ENCODE peak calls at places on chromosomes 1 and 21, in four cellular contexts. One of them, this sample, is unnamed.
A peak's percentile ranks its signal among the peaks of the same experiment; 100 is the strongest.

GRCh38 chr1:110737206-110737605 is 62.5 kb upstream of the KCNA3 start:
- DNase-seq in fibroblast of lung: no peak
- DNase-seq in cardiac fibroblast: no peak
- DNase-seq in fibroblast of mammary gland: no peak
- DNase-seq in this sample: no peak

GRCh38 chr1:71147637-71148360 is 67.0 kb upstream of the ZRANB2 start:
- DNase-seq in cardiac fibroblast: no peak
- DNase-seq in fibroblast of lung: no peak
- DNase-seq in fibroblast of mammary gland: peak; percentile 2
- DNase-seq in this sample: no peak

GRCh38 chr21:33230518-33231324 is 983 bp downstream of the IFNAR2 start:
- DNase-seq in fibroblast of mammary gland: peak; percentile 54
- DNase-seq in fibroblast of lung: peak; percentile 71
- DNase-seq in cardiac fibroblast: peak; percentile 59
- DNase-seq in this sample: peak; percentile 23

GRCh38 chr1:214552174-214552608 is 789 bp upstream of the PTPN14 start:
- DNase-seq in fibroblast of lung: peak; percentile 82
- DNase-seq in cardiac fibroblast: peak; percentile 88
- DNase-seq in fibroblast of mammary gland: peak; percentile 66
- DNase-seq in this sample: no peak

GRCh38 chr21:45505416-45506021 is 36.7 kb downstream of the SLC19A1 start:
- DNase-seq in fibroblast of lung: no peak
- DNase-seq in fibroblast of mammary gland: no peak
- DNase-seq in cardiac fibroblast: no peak
- DNase-seq in this sample: no peak

GRCh38 chr1:61004269-61005003 is 77.9 kb upstream of the NFIA start:
- DNase-seq in fibroblast of mammary gland: no peak
- DNase-seq in cardiac fibroblast: peak; percentile 39
- DNase-seq in fibroblast of lung: no peak
- DNase-seq in this sample: no peak

GRCh38 chr1:82177190-82177589 is 376.5 kb downstream of the ADGRL2 start:
- DNase-seq in cardiac fibroblast: peak; percentile 50
- DNase-seq in fibroblast of mammary gland: peak; percentile 57
- DNase-seq in fibroblast of lung: peak; percentile 55
- DNase-seq in this sample: no peak

GRCh38 chr1:22351757-22352080 is 99.9 kb upstream of the ZBTB40 start:
- DNase-seq in fibroblast of lung: no peak
- DNase-seq in cardiac fibroblast: no peak
- DNase-seq in fibroblast of mammary gland: no peak
- DNase-seq in this sample: no peak

GRCh38 chr21:44926364-44927101 is 5.8 kb upstream of the ITGB2 start:
- DNase-seq in fibroblast of lung: peak; percentile 64
- DNase-seq in fibroblast of mammary gland: peak; percentile 72
- DNase-seq in cardiac fibroblast: no peak
- DNase-seq in this sample: no peak

GRCh38 chr1:218917646-218918045 is 256.0 kb upstream of the LYPLAL1 start:
- DNase-seq in cardiac fibroblast: no peak
- DNase-seq in fibroblast of mammary gland: no peak
- DNase-seq in fibroblast of lung: no peak
- DNase-seq in this sample: no peak

GRCh38 chr1:46181343-46182260 is 5.3 kb upstream of the P3R3URF start:
- DNase-seq in cardiac fibroblast: peak; percentile 56
- DNase-seq in fibroblast of mammary gland: peak; percentile 57
- DNase-seq in fibroblast of lung: peak; percentile 59
- DNase-seq in this sample: peak; percentile 16

DNA sequence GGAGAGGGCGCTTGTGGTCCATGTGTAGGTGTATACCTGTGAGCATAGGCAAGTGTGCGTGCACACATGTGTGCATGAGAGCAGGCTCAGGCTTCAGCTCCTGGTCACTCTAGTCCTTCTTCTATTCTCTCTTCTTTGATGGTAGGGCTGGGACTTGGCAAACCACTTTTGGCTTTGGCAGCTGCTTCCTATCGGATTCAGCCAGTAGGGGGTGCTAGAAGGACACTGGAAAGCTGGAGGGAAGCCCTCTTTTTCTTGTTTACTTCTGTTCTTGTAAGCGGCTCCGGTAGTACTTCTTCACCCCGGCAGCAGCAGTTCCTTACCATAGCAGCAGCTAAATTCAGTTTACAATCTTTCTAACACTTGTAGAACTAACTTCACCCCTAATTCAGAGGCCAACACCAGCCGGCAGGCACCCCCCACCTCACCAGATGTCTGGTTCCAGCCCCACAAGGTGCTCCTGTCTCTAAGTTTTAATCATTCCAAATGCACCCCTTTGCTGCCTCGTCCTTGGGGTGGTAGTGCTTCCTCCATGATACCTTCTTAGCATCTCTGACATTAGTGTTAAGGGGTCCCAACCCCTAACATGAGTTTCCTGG is 25.1 kb downstream of the NENF start:
- DNase-seq in fibroblast of mammary gland: peak; percentile 66
- DNase-seq in cardiac fibroblast: peak; percentile 57
- DNase-seq in fibroblast of lung: peak; percentile 21
- DNase-seq in this sample: no peak
- TF ChIP-seq CTCF in fibroblast of mammary gland: peak; percentile 69
- TF ChIP-seq CTCF in cardiac fibroblast: peak; percentile 62
- TF ChIP-seq CTCF in fibroblast of lung: peak; percentile 28
- TF ChIP-seq CTCF in this sample: peak; percentile 50

GRCh38 chr1:194353121-194353520 is 1166.7 kb upstream of the B3GALT2 start:
- DNase-seq in fibroblast of lung: no peak
- DNase-seq in cardiac fibroblast: no peak
- DNase-seq in fibroblast of mammary gland: no peak
- DNase-seq in this sample: no peak
- H3K4me3 ChIP-seq in fibroblast of lung: no peak overlapping the region
- H3K4me3 ChIP-seq in cardiac fibroblast: no peak overlapping the region
- H3K4me3 ChIP-seq in fibroblast of mammary gland: no peak overlapping the region
- H3K4me3 ChIP-seq in this sample: no peak overlapping the region

DNA sequence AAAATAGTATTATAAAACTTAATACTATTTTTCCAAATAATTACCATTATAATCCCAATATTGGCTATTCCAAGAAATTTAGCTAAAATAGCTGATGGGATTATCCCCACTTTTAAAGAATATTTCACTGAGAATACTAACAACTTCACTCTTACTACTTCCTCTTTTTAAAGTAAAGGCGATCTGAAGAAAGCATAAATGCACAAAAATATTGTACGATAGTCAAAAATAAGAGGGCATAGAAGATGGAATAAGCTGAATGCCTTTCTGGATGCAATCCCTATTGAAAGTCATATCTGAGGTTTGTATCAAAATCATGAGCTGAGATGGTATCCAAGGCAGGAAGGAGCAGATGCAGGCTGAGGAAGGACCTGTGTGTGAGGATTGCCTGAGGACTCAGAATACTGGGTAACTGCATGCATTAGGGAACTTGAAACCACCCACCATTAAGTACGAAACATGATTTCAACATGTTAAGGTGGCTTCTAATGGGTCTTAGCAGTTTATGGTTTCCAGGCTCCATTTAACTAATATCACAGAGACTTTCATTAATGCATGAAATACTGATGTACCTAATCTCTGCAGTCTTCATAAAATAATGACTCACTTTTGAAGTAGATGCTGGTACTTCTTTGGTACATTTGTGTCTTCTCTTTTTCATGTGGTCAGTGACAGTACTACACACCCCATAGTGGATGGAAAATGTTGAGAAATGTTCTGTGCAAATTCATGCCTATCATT is 29.6 kb upstream of the RGS1 start:
- DNase-seq in fibroblast of mammary gland: peak; percentile 20
- DNase-seq in fibroblast of lung: no peak
- DNase-seq in cardiac fibroblast: peak; percentile 58
- DNase-seq in this sample: no peak
- TF ChIP-seq CTCF in fibroblast of mammary gland: peak; percentile 20
- TF ChIP-seq CTCF in fibroblast of lung: no peak
- TF ChIP-seq CTCF in cardiac fibroblast: peak; percentile 37
- TF ChIP-seq CTCF in this sample: no peak

DNA sequence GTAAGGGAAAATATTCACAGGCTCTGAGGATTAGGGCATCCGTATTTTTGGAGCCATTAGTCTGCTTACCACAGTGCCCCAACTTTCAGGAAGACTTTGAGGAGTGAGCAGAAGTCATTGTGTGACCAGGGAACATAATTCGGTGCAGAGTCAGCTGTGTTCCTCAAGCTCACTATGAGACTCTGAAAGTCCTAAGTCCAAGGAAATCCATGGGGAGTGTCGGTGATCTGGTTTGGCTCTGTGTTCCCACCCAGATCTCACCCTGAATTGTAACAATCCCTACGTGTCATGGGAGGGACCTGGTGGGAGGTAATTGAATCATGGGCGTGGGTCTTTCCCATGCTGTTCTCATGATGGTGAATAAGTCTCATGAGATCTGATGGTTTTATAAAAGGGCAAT is 45.9 kb upstream of the SCAF4 start:
- DNase-seq in cardiac fibroblast: no peak
- DNase-seq in fibroblast of mammary gland: no peak
- DNase-seq in fibroblast of lung: no peak
- DNase-seq in this sample: no peak
- H3K4me3 ChIP-seq in cardiac fibroblast: no peak overlapping the region
- H3K4me3 ChIP-seq in fibroblast of mammary gland: no peak overlapping the region
- H3K4me3 ChIP-seq in fibroblast of lung: no peak overlapping the region
- H3K4me3 ChIP-seq in this sample: no peak overlapping the region